ENCODE peak calls at places on chromosomes 1 and 21, in five cellular contexts. I is NCI-H1105 treated with DMSO at 0.1 percent for 48 hours, K is HS-5, L is HTR-8/SVneo, S is Daoy. V is an unnamed sample.

GRCh38 chr1:182259229-182259872 is 132.2 kb downstream of the GLUL start:
- DNase-seq in S (peak), L (no peak), K (peak), I (no peak), V (no peak)

GRCh38 chr1:67724928-67725560 is 40.0 kb downstream of the GADD45A start:
- DNase-seq in S (peak), K (no peak), L (no peak), I (peak), V (no peak)

GRCh38 chr21:45126085-45126687 is 51.8 kb downstream of the ADARB1 start:
- DNase-seq in L (no peak), I (no peak), K (no peak), S (no peak), V (no peak)

GRCh38 chr1:101388904-101389546 is 152.2 kb downstream of the S1PR1 start:
- DNase-seq in S (no peak), I (no peak), L (no peak), K (no peak), V (no peak)

GRCh38 chr1:214791961-214792360 is 189.0 kb downstream of the CENPF start:
- DNase-seq in L (no peak), S (no peak), I (no peak), K (no peak), V (peak)

GRCh38 chr1:73671530-73671929 is 526.4 kb downstream of the LRRIQ3 start:
- DNase-seq in K (no peak), S (no peak), I (no peak), L (no peak), V (no peak)

GRCh38 chr1:160550572-160551034 is 27.5 kb upstream of the SLAMF6 start:
- DNase-seq in L (no peak), I (no peak), K (no peak), S (no peak), V (peak)

GRCh38 chr1:1359316-1359667 is 937 bp upstream of the MXRA8 start:
- DNase-seq in K (no peak), S (peak), I (no peak), L (no peak), V (no peak)

GRCh38 chr1:226656601-226657277 is 82.3 kb downstream of the ITPKB start:
- DNase-seq in L (no peak), S (peak), K (peak), I (peak), V (no peak)

GRCh38 chr1:235901461-235901860 is 34.8 kb upstream of the LYST start:
- DNase-seq in K (no peak), S (peak), L (no peak), I (no peak), V (no peak)

GRCh38 chr1:213049232-213049631 is 1.8 kb upstream of the RPS6KC1 start:
- DNase-seq in I (no peak), L (no peak), S (no peak), K (no peak), V (no peak)

V was measured in mesendoderm.